ENCODE peak calls at places on chromosomes 13 and 19, in seven cellular contexts. K is NCI-H1092 treated with DMSO at 0.1 percent for 48 hours; G is amniotic stem cell; T is GM18507; Y is AG10803; L is EL; Q is stimulated activated naive CD8-positive, alpha-beta T cell treated with anti-CD3 and anti-CD28 coated beads, Interleukin-15, Interleukin-2, amounts not matched to agents 100 U/mL and 50 U/mL, for 24 hours. W is an unnamed sample.

GRCh38 chr19:35357867-35358573 is at the start of gene FFAR3:
- DNase-seq in K (no peak), G (no peak), T (no peak), Y (peak), L (peak), Q (no peak), W (peak)

GRCh38 chr13:76812206-76812882 is 73.9 kb downstream of the KCTD12 start:
- DNase-seq in K (no peak), G (no peak), T (no peak), Y (peak), L (no peak), Q (no peak), W (peak)

GRCh38 chr13:27991881-27992280 is 3.4 kb upstream of the URAD start:
- DNase-seq in K (no peak), G (no peak), T (no peak), Y (no peak), L (no peak), Q (no peak), W (no peak)

GRCh38 chr13:31242342-31242741 is 42.6 kb downstream of the B3GLCT start:
- DNase-seq in K (no peak), G (no peak), T (no peak), Y (peak), L (no peak), Q (no peak), W (peak)

GRCh38 chr19:40960780-40961179 is 30.3 kb upstream of the CYP2B6 start:
- DNase-seq in K (no peak), G (no peak), T (no peak), Y (no peak), L (no peak), Q (no peak), W (no peak)

GRCh38 chr19:56253737-56254136 is 18.8 kb upstream of the EDDM13 start:
- DNase-seq in K (peak), G (peak), T (peak), Y (peak), L (peak), Q (no peak), W (peak)

GRCh38 chr13:99265823-99266426 is 7.7 kb upstream of the GPR18 start:
- DNase-seq in K (peak), G (peak), T (no peak), Y (peak), L (peak), Q (no peak), W (peak)

GRCh38 chr19:41871573-41872383 is 5.3 kb upstream of the CD79A start:
- DNase-seq in K (no peak), G (no peak), T (peak), Y (no peak), L (peak), Q (peak), W (no peak)

GRCh38 chr13:23992722-23993438 is 95.6 kb upstream of the C1QTNF9B start:
- DNase-seq in K (no peak), G (no peak), T (no peak), Y (no peak), L (no peak), Q (no peak), W (no peak)

GRCh38 chr13:82749551-82749950 is 1132.7 kb downstream of the SLITRK1 start:
- DNase-seq in K (no peak), G (no peak), T (no peak), Y (no peak), L (peak), Q (no peak), W (no peak)

GRCh38 chr13:73835138-73835721 is 299.0 kb downstream of the KLF12 start:
- DNase-seq in K (peak), G (no peak), T (peak), Y (peak), L (peak), Q (no peak), W (peak)

GRCh38 chr13:68304287-68304893 is 1074.3 kb upstream of the PCDH9 start:
- DNase-seq in K (peak), G (no peak), T (peak), Y (no peak), L (no peak), Q (no peak), W (no peak)

GRCh38 chr13:97809576-97809975 is 143.9 kb upstream of the IPO5 start:
- DNase-seq in K (no peak), G (no peak), T (no peak), Y (no peak), L (no peak), Q (no peak), W (no peak)

GRCh38 chr19:49613374-49613773 is 22.4 kb downstream of the PRR12 start:
- DNase-seq in K (no peak), G (no peak), T (no peak), Y (no peak), L (peak), Q (no peak), W (peak)

GRCh38 chr19:56170261-56170660 is 5.5 kb upstream of the GALP start:
- DNase-seq in K (no peak), G (no peak), T (no peak), Y (no peak), L (no peak), Q (no peak), W (no peak)

GRCh38 chr19:45862564-45863334 is at the start of gene SYMPK:
- DNase-seq in K (peak), G (peak), T (peak), Y (peak), L (peak), Q (peak), W (peak)

GRCh38 chr19:48147597-48148175 is 22.5 kb downstream of the LIG1 start:
- DNase-seq in K (no peak), G (no peak), T (no peak), Y (no peak), L (no peak), Q (no peak), W (no peak)

GRCh38 chr13:105979586-105979985 is 555.9 kb downstream of the EFNB2 start:
- DNase-seq in K (peak), G (no peak), T (no peak), Y (peak), L (no peak), Q (no peak), W (no peak)

GRCh38 chr13:23766199-23766771 is 122.9 kb downstream of the MIPEP start:
- DNase-seq in K (no peak), G (no peak), T (no peak), Y (no peak), L (no peak), Q (no peak), W (no peak)

GRCh38 chr13:21696865-21697448 is 26.1 kb downstream of the FGF9 start:
- DNase-seq in K (no peak), G (no peak), T (no peak), Y (no peak), L (no peak), Q (no peak), W (no peak)

GRCh38 chr13:110130431-110130830 is 176.5 kb downstream of the COL4A1 start:
- DNase-seq in K (no peak), G (no peak), T (no peak), Y (no peak), L (no peak), Q (no peak), W (no peak)

GRCh38 chr13:46509981-46510380 is 43.0 kb upstream of the LRCH1 start:
- DNase-seq in K (no peak), G (no peak), T (no peak), Y (no peak), L (no peak), Q (no peak), W (no peak)

GRCh38 chr19:55486971-55487883 is 1.0 kb upstream of the SSC5D start:
- DNase-seq in K (no peak), G (peak), T (no peak), Y (peak), L (peak), Q (peak), W (peak)

GRCh38 chr19:11142528-11143171 is 12.9 kb downstream of the SPC24 start:
- DNase-seq in K (peak), G (peak), T (no peak), Y (peak), L (peak), Q (no peak), W (peak)

GRCh38 chr13:35797946-35798345 is 321.5 kb upstream of the MAB21L1 start:
- DNase-seq in K (no peak), G (no peak), T (no peak), Y (peak), L (no peak), Q (no peak), W (no peak)

GRCh38 chr19:7968008-7968795 is 24.7 kb upstream of the TIMM44 start:
- DNase-seq in K (no peak), G (no peak), T (no peak), Y (no peak), L (no peak), Q (no peak), W (no peak)

GRCh38 chr13:36712785-36713184 is 39.0 kb downstream of the SERTM1 start:
- DNase-seq in K (no peak), G (peak), T (no peak), Y (peak), L (peak), Q (no peak), W (peak)

GRCh38 chr19:53865918-53866696 is 1.6 kb upstream of the MYADM start:
- DNase-seq in K (no peak), G (peak), T (no peak), Y (peak), L (peak), Q (peak), W (peak)

GRCh38 chr19:11420429-11420893 is 1.3 kb upstream of the RGL3 start:
- DNase-seq in K (no peak), G (no peak), T (no peak), Y (peak), L (peak), Q (no peak), W (peak)

GRCh38 chr19:49361438-49362047 is 673 bp downstream of the TEAD2 start:
- DNase-seq in K (no peak), G (peak), T (no peak), Y (peak), L (peak), Q (peak), W (peak)

GRCh38 chr13:47672982-47673670 is 327.9 kb downstream of the SUCLA2 start:
- DNase-seq in K (no peak), G (no peak), T (no peak), Y (peak), L (peak), Q (no peak), W (peak)

GRCh38 chr19:23823952-23824389 is 65.3 kb upstream of the ZNF681 start:
- DNase-seq in K (no peak), G (no peak), T (no peak), Y (no peak), L (peak), Q (no peak), W (no peak)

GRCh38 chr13:21034602-21035190 is 26.7 kb downstream of the LATS2 start:
- DNase-seq in K (no peak), G (no peak), T (no peak), Y (no peak), L (no peak), Q (no peak), W (no peak)

GRCh38 chr13:83867708-83868107 is 14.6 kb downstream of the SLITRK1 start:
- DNase-seq in K (no peak), G (no peak), T (no peak), Y (no peak), L (no peak), Q (no peak), W (no peak)

GRCh38 chr13:80654638-80655249 is 313.8 kb upstream of the SPRY2 start:
- DNase-seq in K (peak), G (no peak), T (no peak), Y (no peak), L (no peak), Q (no peak), W (no peak)